ENCODE peak calls at places on chromosome 4, in seven cellular contexts. One of them, this sample, is unnamed.
A peak's percentile ranks its signal among the peaks of the same experiment; 100 is the strongest.

GRCh38 chr4:158599150-158599549 is 72.5 kb downstream of the C4orf46 start:
- DNase-seq in caudate nucleus: no peak
- DNase-seq in effector memory CD4-positive, alpha-beta T cell: no peak
- DNase-seq in A549: no peak
- DNase-seq in cardiac muscle cell: no peak
- DNase-seq in heart right ventricle: no peak
- DNase-seq in CD4-positive, CD25-positive, alpha-beta regulatory T cell: no peak
- DNase-seq in this sample: no peak

GRCh38 chr4:151573474-151573873 is 164.5 kb downstream of the FHIP1A start:
- DNase-seq in CD4-positive, CD25-positive, alpha-beta regulatory T cell: no peak
- DNase-seq in heart right ventricle: no peak
- DNase-seq in cardiac muscle cell: no peak
- DNase-seq in caudate nucleus: no peak
- DNase-seq in A549: no peak
- DNase-seq in effector memory CD4-positive, alpha-beta T cell: no peak
- DNase-seq in this sample: no peak

GRCh38 chr4:172202480-172203076 is 389.4 kb downstream of the GALNTL6 start:
- DNase-seq in A549: peak; percentile 20
- DNase-seq in effector memory CD4-positive, alpha-beta T cell: no peak
- DNase-seq in heart right ventricle: no peak
- DNase-seq in caudate nucleus: no peak
- DNase-seq in cardiac muscle cell: peak; percentile 22
- DNase-seq in CD4-positive, CD25-positive, alpha-beta regulatory T cell: no peak
- DNase-seq in this sample: no peak

GRCh38 chr4:38241541-38241940 is 281.3 kb downstream of the PTTG2 start:
- DNase-seq in effector memory CD4-positive, alpha-beta T cell: no peak
- DNase-seq in heart right ventricle: no peak
- DNase-seq in caudate nucleus: no peak
- DNase-seq in A549: no peak
- DNase-seq in CD4-positive, CD25-positive, alpha-beta regulatory T cell: no peak
- DNase-seq in cardiac muscle cell: no peak
- DNase-seq in this sample: no peak

GRCh38 chr4:111652206-111652605 is 493.0 kb upstream of the FAM241A start:
- DNase-seq in caudate nucleus: no peak
- DNase-seq in heart right ventricle: no peak
- DNase-seq in A549: no peak
- DNase-seq in cardiac muscle cell: no peak
- DNase-seq in effector memory CD4-positive, alpha-beta T cell: no peak
- DNase-seq in CD4-positive, CD25-positive, alpha-beta regulatory T cell: no peak
- DNase-seq in this sample: no peak

GRCh38 chr4:139763205-139763604 is 97.6 kb downstream of the MGST2 start:
- DNase-seq in heart right ventricle: no peak
- DNase-seq in cardiac muscle cell: no peak
- DNase-seq in effector memory CD4-positive, alpha-beta T cell: no peak
- DNase-seq in CD4-positive, CD25-positive, alpha-beta regulatory T cell: no peak
- DNase-seq in caudate nucleus: no peak
- DNase-seq in A549: no peak
- DNase-seq in this sample: no peak

GRCh38 chr4:90960840-90961239 is 833.6 kb downstream of the CCSER1 start:
- DNase-seq in caudate nucleus: no peak
- DNase-seq in cardiac muscle cell: no peak
- DNase-seq in heart right ventricle: no peak
- DNase-seq in A549: no peak
- DNase-seq in effector memory CD4-positive, alpha-beta T cell: no peak
- DNase-seq in CD4-positive, CD25-positive, alpha-beta regulatory T cell: no peak
- DNase-seq in this sample: no peak

GRCh38 chr4:7785017-7785416 is 154.6 kb downstream of the AFAP1 start:
- DNase-seq in A549: no peak
- DNase-seq in effector memory CD4-positive, alpha-beta T cell: no peak
- DNase-seq in heart right ventricle: no peak
- DNase-seq in CD4-positive, CD25-positive, alpha-beta regulatory T cell: no peak
- DNase-seq in caudate nucleus: no peak
- DNase-seq in cardiac muscle cell: no peak
- DNase-seq in this sample: no peak

GRCh38 chr4:114383055-114383454 is 215.6 kb upstream of the UGT8 start:
- DNase-seq in caudate nucleus: no peak
- DNase-seq in CD4-positive, CD25-positive, alpha-beta regulatory T cell: no peak
- DNase-seq in heart right ventricle: no peak
- DNase-seq in A549: no peak
- DNase-seq in effector memory CD4-positive, alpha-beta T cell: no peak
- DNase-seq in cardiac muscle cell: no peak
- DNase-seq in this sample: no peak

GRCh38 chr4:113383111-113383785 is 333.8 kb downstream of the ANK2 start:
- DNase-seq in heart right ventricle: no peak
- DNase-seq in CD4-positive, CD25-positive, alpha-beta regulatory T cell: no peak
- DNase-seq in cardiac muscle cell: no peak
- DNase-seq in effector memory CD4-positive, alpha-beta T cell: no peak
- DNase-seq in caudate nucleus: no peak
- DNase-seq in A549: no peak
- DNase-seq in this sample: no peak

GRCh38 chr4:90226734-90227133 is 99.5 kb downstream of the CCSER1 start:
- DNase-seq in effector memory CD4-positive, alpha-beta T cell: no peak
- DNase-seq in cardiac muscle cell: no peak
- DNase-seq in caudate nucleus: no peak
- DNase-seq in CD4-positive, CD25-positive, alpha-beta regulatory T cell: no peak
- DNase-seq in heart right ventricle: no peak
- DNase-seq in A549: no peak
- DNase-seq in this sample: no peak

GRCh38 chr4:78845469-78845868 is 69.3 kb downstream of the BMP2K start:
- DNase-seq in A549: no peak
- DNase-seq in caudate nucleus: no peak
- DNase-seq in CD4-positive, CD25-positive, alpha-beta regulatory T cell: no peak
- DNase-seq in effector memory CD4-positive, alpha-beta T cell: no peak
- DNase-seq in heart right ventricle: no peak
- DNase-seq in cardiac muscle cell: no peak
- DNase-seq in this sample: no peak
- H3K27ac ChIP-seq in A549: no peak overlapping the region
- H3K27ac ChIP-seq in caudate nucleus: no peak overlapping the region
- H3K27ac ChIP-seq in CD4-positive, CD25-positive, alpha-beta regulatory T cell: no peak overlapping the region
- H3K27ac ChIP-seq in effector memory CD4-positive, alpha-beta T cell: no peak overlapping the region
- H3K27ac ChIP-seq in heart right ventricle: no peak overlapping the region
- H3K27ac ChIP-seq in cardiac muscle cell: no peak overlapping the region
- H3K27ac ChIP-seq in this sample: no peak overlapping the region

GRCh38 chr4:153371835-153372234 is 27.3 kb downstream of the MND1 start:
- DNase-seq in CD4-positive, CD25-positive, alpha-beta regulatory T cell: no peak
- DNase-seq in caudate nucleus: no peak
- DNase-seq in A549: no peak
- DNase-seq in effector memory CD4-positive, alpha-beta T cell: no peak
- DNase-seq in heart right ventricle: no peak
- DNase-seq in cardiac muscle cell: no peak
- DNase-seq in this sample: no peak
- H3K27ac ChIP-seq in CD4-positive, CD25-positive, alpha-beta regulatory T cell: no peak overlapping the region
- H3K27ac ChIP-seq in caudate nucleus: no peak overlapping the region
- H3K27ac ChIP-seq in A549: no peak overlapping the region
- H3K27ac ChIP-seq in effector memory CD4-positive, alpha-beta T cell: no peak overlapping the region
- H3K27ac ChIP-seq in heart right ventricle: no peak overlapping the region
- H3K27ac ChIP-seq in cardiac muscle cell: no peak overlapping the region
- H3K27ac ChIP-seq in this sample: no peak overlapping the region

GRCh38 chr4:176868676-176869075 is 76.0 kb upstream of the VEGFC start:
- DNase-seq in heart right ventricle: no peak
- DNase-seq in cardiac muscle cell: no peak
- DNase-seq in effector memory CD4-positive, alpha-beta T cell: no peak
- DNase-seq in caudate nucleus: no peak
- DNase-seq in A549: no peak
- DNase-seq in CD4-positive, CD25-positive, alpha-beta regulatory T cell: no peak
- DNase-seq in this sample: no peak
- H3K27ac ChIP-seq in heart right ventricle: no peak overlapping the region
- H3K27ac ChIP-seq in cardiac muscle cell: no peak overlapping the region
- H3K27ac ChIP-seq in effector memory CD4-positive, alpha-beta T cell: no peak overlapping the region
- H3K27ac ChIP-seq in caudate nucleus: no peak overlapping the region
- H3K27ac ChIP-seq in A549: no peak overlapping the region
- H3K27ac ChIP-seq in CD4-positive, CD25-positive, alpha-beta regulatory T cell: no peak overlapping the region
- H3K27ac ChIP-seq in this sample: no peak overlapping the region

GRCh38 chr4:24896977-24897376 is 15.9 kb downstream of the CCDC149 start:
- DNase-seq in A549: no peak
- DNase-seq in CD4-positive, CD25-positive, alpha-beta regulatory T cell: no peak
- DNase-seq in heart right ventricle: no peak
- DNase-seq in cardiac muscle cell: no peak
- DNase-seq in effector memory CD4-positive, alpha-beta T cell: no peak
- DNase-seq in caudate nucleus: no peak
- DNase-seq in this sample: no peak

GRCh38 chr4:24894846-24895245 is 18.0 kb downstream of the CCDC149 start:
- DNase-seq in CD4-positive, CD25-positive, alpha-beta regulatory T cell: no peak
- DNase-seq in cardiac muscle cell: no peak
- DNase-seq in A549: no peak
- DNase-seq in heart right ventricle: no peak
- DNase-seq in caudate nucleus: no peak
- DNase-seq in effector memory CD4-positive, alpha-beta T cell: no peak
- DNase-seq in this sample: no peak

GRCh38 chr4:24895461-24895860 is 17.4 kb downstream of the CCDC149 start:
- DNase-seq in effector memory CD4-positive, alpha-beta T cell: no peak
- DNase-seq in heart right ventricle: no peak
- DNase-seq in CD4-positive, CD25-positive, alpha-beta regulatory T cell: no peak
- DNase-seq in A549: no peak
- DNase-seq in caudate nucleus: no peak
- DNase-seq in cardiac muscle cell: no peak
- DNase-seq in this sample: no peak

GRCh38 chr4:24896056-24896455 is 16.8 kb downstream of the CCDC149 start:
- DNase-seq in heart right ventricle: no peak
- DNase-seq in cardiac muscle cell: no peak
- DNase-seq in caudate nucleus: no peak
- DNase-seq in CD4-positive, CD25-positive, alpha-beta regulatory T cell: no peak
- DNase-seq in A549: no peak
- DNase-seq in effector memory CD4-positive, alpha-beta T cell: no peak
- DNase-seq in this sample: no peak

DNA sequence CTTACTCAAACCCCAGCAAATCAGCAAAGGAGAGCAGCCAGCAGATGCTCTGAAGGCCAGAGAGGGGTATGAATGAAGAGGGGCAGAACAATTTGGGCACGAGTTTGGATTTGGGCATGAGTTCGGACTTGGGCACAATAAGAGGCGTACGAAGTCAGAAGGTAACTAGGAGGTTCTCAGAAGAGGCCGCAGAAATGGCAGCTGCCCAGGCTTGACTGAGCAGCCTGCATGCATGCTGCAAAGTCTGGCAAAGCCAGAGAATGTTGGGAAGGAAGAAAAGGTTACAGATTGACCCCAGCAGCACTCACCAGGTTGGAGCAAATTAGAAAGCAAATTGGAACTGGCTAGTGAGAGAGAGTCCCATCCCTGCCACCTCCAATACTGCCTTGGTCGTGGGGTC is 15.2 kb downstream of the CCDC149 start:
- DNase-seq in caudate nucleus: no peak
- DNase-seq in A549: no peak
- DNase-seq in effector memory CD4-positive, alpha-beta T cell: no peak
- DNase-seq in heart right ventricle: no peak
- DNase-seq in cardiac muscle cell: no peak
- DNase-seq in CD4-positive, CD25-positive, alpha-beta regulatory T cell: no peak
- DNase-seq in this sample: no peak
- H3K27ac ChIP-seq in caudate nucleus: no peak overlapping the region
- H3K27ac ChIP-seq in A549: no peak overlapping the region
- H3K27ac ChIP-seq in effector memory CD4-positive, alpha-beta T cell: no peak overlapping the region
- H3K27ac ChIP-seq in heart right ventricle: no peak overlapping the region
- H3K27ac ChIP-seq in cardiac muscle cell: no peak overlapping the region
- H3K27ac ChIP-seq in CD4-positive, CD25-positive, alpha-beta regulatory T cell: no peak overlapping the region
- H3K27ac ChIP-seq in this sample: peak overlapping the region; percentile 19

DNA sequence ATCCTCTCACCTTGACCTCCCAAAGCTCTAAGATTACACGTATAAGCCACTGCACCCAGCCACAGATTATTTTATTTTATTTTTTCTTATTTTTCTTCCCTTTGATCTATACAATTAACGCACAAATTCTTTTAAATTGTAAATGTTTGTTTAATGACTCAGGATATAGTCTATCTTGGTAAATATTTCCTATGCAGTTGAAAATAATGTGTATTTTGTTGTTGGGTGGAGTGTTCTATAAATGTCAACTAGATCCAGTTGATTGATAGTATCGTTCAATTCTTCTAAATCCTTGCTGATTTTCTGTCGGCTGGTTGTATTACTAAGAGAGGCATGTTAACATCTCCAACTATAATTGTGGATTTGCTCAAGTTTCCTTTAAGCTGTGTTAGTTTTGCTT is 92.0 kb downstream of the TRAPPC11 start:
- DNase-seq in heart right ventricle: no peak
- DNase-seq in caudate nucleus: no peak
- DNase-seq in CD4-positive, CD25-positive, alpha-beta regulatory T cell: no peak
- DNase-seq in A549: no peak
- DNase-seq in effector memory CD4-positive, alpha-beta T cell: no peak
- DNase-seq in cardiac muscle cell: no peak
- DNase-seq in this sample: no peak
- H3K27ac ChIP-seq in heart right ventricle: no peak overlapping the region
- H3K27ac ChIP-seq in caudate nucleus: no peak overlapping the region
- H3K27ac ChIP-seq in CD4-positive, CD25-positive, alpha-beta regulatory T cell: no peak overlapping the region
- H3K27ac ChIP-seq in A549: no peak overlapping the region
- H3K27ac ChIP-seq in effector memory CD4-positive, alpha-beta T cell: no peak overlapping the region
- H3K27ac ChIP-seq in cardiac muscle cell: no peak overlapping the region
- H3K27ac ChIP-seq in this sample: no peak overlapping the region

GRCh38 chr4:1105662-1106061 is 7.7 kb downstream of the RNF212 start:
- DNase-seq in heart right ventricle: no peak
- DNase-seq in CD4-positive, CD25-positive, alpha-beta regulatory T cell: no peak
- DNase-seq in cardiac muscle cell: no peak
- DNase-seq in A549: no peak
- DNase-seq in caudate nucleus: no peak
- DNase-seq in effector memory CD4-positive, alpha-beta T cell: no peak
- DNase-seq in this sample: no peak
- H3K27ac ChIP-seq in heart right ventricle: no peak overlapping the region
- H3K27ac ChIP-seq in CD4-positive, CD25-positive, alpha-beta regulatory T cell: no peak overlapping the region
- H3K27ac ChIP-seq in cardiac muscle cell: no peak overlapping the region
- H3K27ac ChIP-seq in A549: no peak overlapping the region
- H3K27ac ChIP-seq in caudate nucleus: no peak overlapping the region
- H3K27ac ChIP-seq in effector memory CD4-positive, alpha-beta T cell: no peak overlapping the region
- H3K27ac ChIP-seq in this sample: no peak overlapping the region

GRCh38 chr4:184885602-184886001 is 59.8 kb upstream of the ACSL1 start:
- DNase-seq in caudate nucleus: no peak
- DNase-seq in heart right ventricle: no peak
- DNase-seq in cardiac muscle cell: no peak
- DNase-seq in CD4-positive, CD25-positive, alpha-beta regulatory T cell: no peak
- DNase-seq in A549: no peak
- DNase-seq in effector memory CD4-positive, alpha-beta T cell: no peak
- DNase-seq in this sample: no peak
- H3K27ac ChIP-seq in caudate nucleus: no peak overlapping the region
- H3K27ac ChIP-seq in heart right ventricle: no peak overlapping the region
- H3K27ac ChIP-seq in cardiac muscle cell: no peak overlapping the region
- H3K27ac ChIP-seq in CD4-positive, CD25-positive, alpha-beta regulatory T cell: no peak overlapping the region
- H3K27ac ChIP-seq in A549: no peak overlapping the region
- H3K27ac ChIP-seq in effector memory CD4-positive, alpha-beta T cell: no peak overlapping the region
- H3K27ac ChIP-seq in this sample: no peak overlapping the region

This sample was measured in substantia nigra.